ENCODE peak calls at places on chromosomes 16 and 17, in four cellular contexts. Q is AML-193, J is caudate nucleus, U is T-helper 2 cell. M is an unnamed sample.

GRCh38 chr17:74201250-74201649 is 2.2 kb upstream of the RPL38 start:
- DNase-seq in Q (no peak), J (no peak), U (no peak), M (no peak)

GRCh38 chr17:7563115-7563869 is 1.6 kb downstream of the SENP3 start:
- DNase-seq in U (no peak), Q (no peak), J (no peak), M (no peak)

GRCh38 chr17:56478836-56479447 is 114.6 kb upstream of the NOG start:
- DNase-seq in Q (peak), J (no peak), U (no peak), M (no peak)

GRCh38 chr17:9926150-9926804 is 21.2 kb upstream of the RCVRN start:
- DNase-seq in J (no peak), Q (no peak), U (no peak), M (no peak)

GRCh38 chr16:88062341-88062861 is 111.2 kb downstream of the BANP start:
- DNase-seq in U (no peak), J (no peak), Q (no peak), M (no peak)

GRCh38 chr17:78580277-78580804 is 3.1 kb upstream of the DNAH17 start:
- DNase-seq in Q (no peak), U (no peak), J (no peak), M (no peak)

GRCh38 chr16:27972500-27972899 is 91.0 kb downstream of the GSG1L start:
- DNase-seq in Q (peak), U (no peak), J (no peak), M (no peak)

GRCh38 chr17:10061131-10061581 is 137.2 kb downstream of the GAS7 start:
- DNase-seq in Q (no peak), J (no peak), U (no peak), M (peak)

GRCh38 chr16:29915590-29916247 is 10.3 kb downstream of the KCTD13 start:
- DNase-seq in J (no peak), Q (no peak), U (no peak), M (no peak)

GRCh38 chr16:12178251-12178990 is 201.9 kb downstream of the SNX29 start:
- DNase-seq in Q (no peak), U (no peak), J (no peak), M (no peak)

GRCh38 chr17:57881143-57881542 is 31.3 kb upstream of the MRPS23 start:
- DNase-seq in J (no peak), U (no peak), Q (no peak), M (no peak)

GRCh38 chr17:33932996-33933395 is 322.1 kb upstream of the CCL2 start:
- DNase-seq in U (no peak), J (no peak), Q (no peak), M (no peak)